ENCODE peak calls at places on chromosome 15, in seven cellular contexts. W is mucosa of descending colon, G is Ammon's horn, Z is pons, A is non-pigmented ciliary epithelial cell, M is T-helper 17 cell, D is GM19239. K is an unnamed sample.

GRCh38 chr15:63506537-63507035 is 2.2 kb downstream of the USP3 start:
- DNase-seq in W (peak; percentile 32), Z (no peak), A (no peak), D (no peak), M (no peak), G (no peak), K (no peak)

GRCh38 chr15:61256231-61256630 is 27.1 kb upstream of the RORA start:
- DNase-seq in Z (no peak), A (no peak), W (no peak), M (no peak), G (no peak), D (no peak), K (no peak)

GRCh38 chr15:88621789-88622604 is 857 bp downstream of the AEN start:
- DNase-seq in M (no peak), A (no peak), G (no peak), W (no peak), D (peak; percentile 45), Z (no peak), K (no peak)

GRCh38 chr15:67164401-67164791 is 90.1 kb downstream of the AAGAB start:
- DNase-seq in D (no peak), G (no peak), M (no peak), Z (no peak), A (no peak), W (no peak), K (no peak)

GRCh38 chr15:64855206-64856000 is 13.7 kb downstream of the PLEKHO2 start:
- DNase-seq in D (no peak), M (no peak), W (no peak), Z (no peak), G (peak; percentile 65), A (no peak), K (no peak)

GRCh38 chr15:31488437-31489204 is 162.0 kb downstream of the KLF13 start:
- DNase-seq in W (peak; percentile 72), Z (peak; percentile 85), D (peak; percentile 69), G (peak; percentile 89), M (no peak), A (peak; percentile 66), K (peak; percentile 86)

GRCh38 chr15:70197318-70197944 is 99.7 kb upstream of the TLE3 start:
- DNase-seq in D (no peak), W (no peak), A (no peak), G (no peak), M (no peak), Z (no peak), K (no peak)

GRCh38 chr15:32029409-32029861 is 880 bp upstream of the CHRNA7 start:
- DNase-seq in Z (peak; percentile 47), M (no peak), D (no peak), G (peak; percentile 70), A (no peak), W (peak; percentile 42), K (no peak)

GRCh38 chr15:66797921-66798320 is 95.9 kb downstream of the SMAD6 start:
- DNase-seq in Z (no peak), W (no peak), A (no peak), M (no peak), G (no peak), D (no peak), K (no peak)

GRCh38 chr15:25891108-25891507 is 28.0 kb upstream of the ATP10A start:
- DNase-seq in W (no peak), G (no peak), A (no peak), Z (no peak), D (no peak), M (no peak), K (no peak)

GRCh38 chr15:31065824-31066223 is 35.7 kb downstream of the TRPM1 start:
- DNase-seq in M (no peak), D (no peak), G (no peak), Z (no peak), W (no peak), A (no peak), K (no peak)

GRCh38 chr15:98647026-98647773 is 1.1 kb upstream of the IGF1R start:
- DNase-seq in M (peak; percentile 53), D (peak; percentile 62), A (no peak), Z (peak; percentile 71), W (peak; percentile 70), G (peak; percentile 61), K (no peak)

GRCh38 chr15:62103431-62103830 is 36.7 kb downstream of the C2CD4A start:
- DNase-seq in W (no peak), A (no peak), D (no peak), G (no peak), Z (no peak), M (no peak), K (no peak)

GRCh38 chr15:57500979-57501576 is 90.6 kb upstream of the MYZAP start:
- DNase-seq in W (no peak), G (no peak), Z (no peak), M (no peak), A (no peak), D (no peak), K (no peak)

GRCh38 chr15:85620321-85621044 is 174.2 kb downstream of the KLHL25 start:
- DNase-seq in Z (no peak), D (no peak), W (no peak), A (no peak), G (no peak), M (no peak), K (no peak)

GRCh38 chr15:89785064-89785770 is 9.1 kb downstream of the MESP2 start:
- DNase-seq in Z (no peak), G (no peak), A (no peak), M (no peak), W (peak; percentile 89), D (no peak), K (no peak)

GRCh38 chr15:79154491-79155182 is 64.1 kb upstream of the RASGRF1 start:
- DNase-seq in G (peak; percentile 31), A (no peak), M (no peak), W (no peak), D (no peak), Z (no peak), K (no peak)

GRCh38 chr15:39621210-39621609 is 40.3 kb downstream of the THBS1 start:
- DNase-seq in D (no peak), A (no peak), Z (no peak), W (peak; percentile 64), G (no peak), M (no peak), K (no peak)

GRCh38 chr15:67611803-67612369 is 69.4 kb downstream of the MAP2K5 start:
- DNase-seq in M (no peak), Z (no peak), G (no peak), A (no peak), D (no peak), W (no peak), K (no peak)

GRCh38 chr15:84982301-84982920 is 755 bp downstream of the PDE8A start:
- DNase-seq in G (peak; percentile 35), A (no peak), Z (peak; percentile 60), W (peak; percentile 67), D (no peak), M (peak; percentile 47), K (peak; percentile 70)

GRCh38 chr15:53835309-53835708 is 75.8 kb upstream of the WDR72 start:
- DNase-seq in Z (no peak), W (no peak), G (no peak), M (no peak), D (no peak), A (no peak), K (no peak)

GRCh38 chr15:95988574-95988887 is 342.0 kb upstream of the NR2F2 start:
- DNase-seq in W (no peak), D (no peak), A (no peak), M (no peak), G (no peak), Z (no peak), K (no peak)

GRCh38 chr15:25852027-25852426 is 11.1 kb downstream of the ATP10A start:
- DNase-seq in Z (no peak), W (no peak), A (no peak), G (no peak), D (no peak), M (no peak), K (no peak)